ENCODE peak calls at places on chromosomes 13 and 19, in nine cellular contexts. A is T-helper 17 cell; W is GM13977; E is SK-MEL-5; R is activated CD4-positive, alpha-beta T cell treated with anti-CD3 and anti-CD28 coated beads, Interleukin-2, amount 50 U/mL, for 48 hours; H is NCI-H774; L is progenitor cell of endocrine pancreas; S is H54; B is KG1. Z is an unnamed sample.

GRCh38 chr19:46015961-46016425 is 6.9 kb downstream of the PGLYRP1 start:
- DNase-seq in A (no peak), W (peak; percentile 65), E (no peak), R (peak; percentile 42), H (peak; percentile 28), L (no peak), S (no peak), B (no peak), Z (no peak)

GRCh38 chr19:40623403-40624239 is 22.5 kb downstream of the LTBP4 start:
- DNase-seq in A (no peak), W (no peak), E (peak; percentile 79), R (peak; percentile 43), H (peak; percentile 54), L (peak; percentile 59), S (peak; percentile 97), B (no peak), Z (peak; percentile 88)

GRCh38 chr19:17202249-17202648 is 12.9 kb upstream of the USE1 start:
- DNase-seq in A (no peak), W (no peak), E (peak; percentile 62), R (peak; percentile 42), H (no peak), L (no peak), S (no peak), B (no peak), Z (no peak)

GRCh38 chr19:48674216-48674809 is 1.5 kb upstream of the NTN5 start:
- DNase-seq in A (no peak), W (no peak), E (no peak), R (no peak), H (no peak), L (no peak), S (no peak), B (no peak), Z (no peak)

GRCh38 chr13:19860884-19861655 is 2.4 kb downstream of the ZMYM5 start:
- DNase-seq in A (no peak), W (no peak), E (peak; percentile 95), R (peak; percentile 19), H (no peak), L (no peak), S (no peak), B (no peak), Z (no peak)

GRCh38 chr13:99610702-99611289 is 109.5 kb downstream of the TM9SF2 start:
- DNase-seq in A (no peak), W (no peak), E (peak; percentile 47), R (no peak), H (no peak), L (no peak), S (no peak), B (no peak), Z (no peak)

GRCh38 chr19:13057744-13058143 is 44.9 kb downstream of the LYL1 start:
- DNase-seq in A (no peak), W (no peak), E (no peak), R (no peak), H (no peak), L (no peak), S (no peak), B (no peak), Z (no peak)

GRCh38 chr19:46515879-46516350 is 20.2 kb upstream of the PNMA8B start:
- DNase-seq in A (no peak), W (peak; percentile 69), E (peak; percentile 77), R (peak; percentile 32), H (no peak), L (no peak), S (peak; percentile 35), B (peak; percentile 7), Z (no peak)

GRCh38 chr13:107266657-107267056 is 698.7 kb upstream of the ARGLU1 start:
- DNase-seq in A (no peak), W (no peak), E (no peak), R (no peak), H (peak; percentile 89), L (no peak), S (no peak), B (no peak), Z (peak; percentile 84)

GRCh38 chr19:21483589-21484170 is 21.7 kb upstream of the ZNF429 start:
- DNase-seq in A (peak; percentile 63), W (no peak), E (no peak), R (peak; percentile 69), H (no peak), L (no peak), S (peak; percentile 37), B (peak; percentile 38), Z (no peak)

GRCh38 chr19:47111081-47111589 is 2.4 kb downstream of the ZC3H4 start:
- DNase-seq in A (peak; percentile 33), W (no peak), E (no peak), R (peak; percentile 63), H (no peak), L (no peak), S (no peak), B (no peak), Z (no peak)

GRCh38 chr19:49116544-49116943 is 2.4 kb downstream of the LIN7B start:
- DNase-seq in A (no peak), W (no peak), E (no peak), R (no peak), H (no peak), L (no peak), S (no peak), B (peak; percentile 5), Z (no peak)

GRCh38 chr13:38685974-38686571 is 804 bp upstream of the FREM2 start:
- DNase-seq in A (no peak), W (peak; percentile 30), E (peak; percentile 70), R (no peak), H (no peak), L (peak; percentile 14), S (no peak), B (no peak), Z (no peak)

GRCh38 chr13:97852181-97852874 is 101.1 kb upstream of the IPO5 start:
- DNase-seq in A (no peak), W (no peak), E (no peak), R (no peak), H (no peak), L (no peak), S (no peak), B (no peak), Z (no peak)

GRCh38 chr13:109592776-109593175 is 193.6 kb downstream of the IRS2 start:
- DNase-seq in A (no peak), W (no peak), E (no peak), R (no peak), H (no peak), L (no peak), S (no peak), B (no peak), Z (no peak)

GRCh38 chr13:98475521-98475920 is 101.4 kb downstream of the STK24 start:
- DNase-seq in A (no peak), W (no peak), E (no peak), R (no peak), H (no peak), L (no peak), S (no peak), B (no peak), Z (no peak)

GRCh38 chr19:3458229-3458555 is 22.1 kb downstream of the SMIM24 start:
- DNase-seq in A (no peak), W (no peak), E (no peak), R (no peak), H (no peak), L (no peak), S (no peak), B (no peak), Z (no peak)

GRCh38 chr13:36736119-36736726 is 62.4 kb downstream of the SERTM1 start:
- DNase-seq in A (peak; percentile 8), W (peak; percentile 12), E (peak; percentile 71), R (peak; percentile 32), H (peak; percentile 13), L (peak; percentile 30), S (peak; percentile 5), B (peak; percentile 44), Z (peak; percentile 9)

GRCh38 chr13:43293008-43293407 is 269.6 kb downstream of the DNAJC15 start:
- DNase-seq in A (no peak), W (no peak), E (no peak), R (no peak), H (no peak), L (no peak), S (no peak), B (no peak), Z (no peak)

GRCh38 chr19:40445945-40446784 is 2.0 kb upstream of the SERTAD3 start:
- DNase-seq in A (no peak), W (no peak), E (no peak), R (no peak), H (no peak), L (no peak), S (no peak), B (no peak), Z (no peak)

GRCh38 chr19:28224441-28224840 is 988.5 kb downstream of the UQCRFS1 start:
- DNase-seq in A (no peak), W (no peak), E (no peak), R (no peak), H (no peak), L (no peak), S (no peak), B (no peak), Z (no peak)

GRCh38 chr13:100721885-100722512 is 47.4 kb upstream of the TMTC4 start:
- DNase-seq in A (peak; percentile 30), W (peak; percentile 50), E (peak; percentile 74), R (peak; percentile 72), H (no peak), L (peak; percentile 27), S (peak; percentile 67), B (peak; percentile 63), Z (no peak)

GRCh38 chr13:112880221-112880641 is 88.8 kb upstream of the MCF2L start:
- DNase-seq in A (no peak), W (no peak), E (no peak), R (no peak), H (no peak), L (no peak), S (no peak), B (no peak), Z (no peak)

Z was measured in DMS153.